ENCODE peak calls at places on chromosome 19, in five cellular contexts. Y is AG09309, N is spleen, X is left lung, A is neural progenitor cell. Z is an unnamed sample.

GRCh38 chr19:409515-410242 is 732 bp upstream of the C2CD4C start:
- DNase-seq in Y (no peak), A (no peak), N (peak; percentile 58), X (no peak), Z (peak; percentile 45)

GRCh38 chr19:6481541-6482342 is at the start of gene DENND1C:
- DNase-seq in A (peak; percentile 70), X (peak; percentile 64), Y (no peak), N (peak; percentile 95), Z (no peak)

GRCh38 chr19:53982056-53982455 is 9.4 kb upstream of the CACNG6 start:
- DNase-seq in A (peak; percentile 65), Y (no peak), N (no peak), X (no peak), Z (no peak)

GRCh38 chr19:38676023-38676877 is 28.8 kb downstream of the ACTN4 start:
- DNase-seq in Y (no peak), N (peak; percentile 80), A (no peak), X (no peak), Z (no peak)

GRCh38 chr19:821976-822773 is 420 bp upstream of the PLPPR3 start:
- DNase-seq in A (peak; percentile 92), Y (no peak), N (no peak), X (no peak), Z (no peak)

GRCh38 chr19:7482584-7483439 is 6.0 kb downstream of the PEX11G start:
- DNase-seq in N (no peak), X (peak; percentile 52), A (peak; percentile 65), Y (no peak), Z (no peak)

GRCh38 chr19:45051929-45052579 is 13.2 kb downstream of the CLASRP start:
- DNase-seq in A (no peak), N (peak; percentile 84), Y (no peak), X (no peak), Z (no peak)

GRCh38 chr19:52566588-52566987 is 3.5 kb upstream of the ZNF701 start:
- DNase-seq in X (no peak), A (no peak), Y (no peak), N (no peak), Z (no peak)

GRCh38 chr19:51599084-51599483 is 28.0 kb downstream of the ZNF175 start:
- DNase-seq in Y (no peak), N (no peak), A (no peak), X (no peak), Z (no peak)

GRCh38 chr19:56312787-56313343 is 1.8 kb downstream of the ZSCAN5A start:
- DNase-seq in A (no peak), X (no peak), N (no peak), Y (no peak), Z (no peak)

GRCh38 chr19:45474941-45475516 is 7.2 kb downstream of the FOSB start:
- DNase-seq in X (no peak), N (no peak), Y (no peak), A (no peak), Z (no peak)

GRCh38 chr19:27793128-27793643 is 1419.8 kb downstream of the UQCRFS1 start:
- DNase-seq in Y (peak; percentile 41), X (peak; percentile 88), A (peak; percentile 90), N (peak; percentile 90), Z (peak; percentile 34)

GRCh38 chr19:10000171-10000826 is 10.0 kb downstream of the COL5A3 start:
- DNase-seq in Y (no peak), N (no peak), A (peak; percentile 86), X (peak; percentile 59), Z (peak; percentile 89)

GRCh38 chr19:53549354-53549753 is 11.4 kb downstream of the ZNF331 start:
- DNase-seq in X (no peak), N (no peak), A (no peak), Y (peak; percentile 81), Z (no peak)

GRCh38 chr19:29012457-29012856 is 200.5 kb downstream of the UQCRFS1 start:
- DNase-seq in A (peak; percentile 44), N (no peak), Y (no peak), X (no peak), Z (no peak)

GRCh38 chr19:741506-742131 is 9.3 kb upstream of the MISP start:
- DNase-seq in Y (no peak), N (no peak), X (no peak), A (peak; percentile 70), Z (no peak)

GRCh38 chr19:53521373-53522202 is 16.4 kb upstream of the ZNF331 start:
- DNase-seq in A (no peak), N (no peak), Y (no peak), X (no peak), Z (no peak)

GRCh38 chr19:8512115-8512967 is 1.6 kb downstream of the ZNF414 start:
- DNase-seq in X (no peak), N (no peak), A (peak; percentile 33), Y (no peak), Z (no peak)

GRCh38 chr19:43606569-43607229 is 5.2 kb upstream of the SRRM5 start:
- DNase-seq in A (no peak), Y (no peak), X (no peak), N (no peak), Z (no peak)

GRCh38 chr19:42477117-42477516 is 34.4 kb upstream of the CXCL17 start:
- DNase-seq in X (no peak), N (no peak), Y (no peak), A (no peak), Z (no peak)

GRCh38 chr19:6772028-6772865 is at the start of gene VAV1:
- DNase-seq in X (peak; percentile 83), A (no peak), Y (no peak), N (peak; percentile 97), Z (no peak)

GRCh38 chr19:3138268-3138667 is 2.4 kb downstream of the GNA15 start:
- DNase-seq in X (no peak), Y (no peak), N (no peak), A (no peak), Z (no peak)

GRCh38 chr19:51784922-51785690 is 9.9 kb upstream of the FPR3 start:
- DNase-seq in N (no peak), Y (peak; percentile 86), A (no peak), X (peak; percentile 79), Z (no peak)

GRCh38 chr19:3111586-3112247 is 17.6 kb downstream of the GNA11 start:
- DNase-seq in N (no peak), A (no peak), Y (no peak), X (no peak), Z (no peak)

DNA sequence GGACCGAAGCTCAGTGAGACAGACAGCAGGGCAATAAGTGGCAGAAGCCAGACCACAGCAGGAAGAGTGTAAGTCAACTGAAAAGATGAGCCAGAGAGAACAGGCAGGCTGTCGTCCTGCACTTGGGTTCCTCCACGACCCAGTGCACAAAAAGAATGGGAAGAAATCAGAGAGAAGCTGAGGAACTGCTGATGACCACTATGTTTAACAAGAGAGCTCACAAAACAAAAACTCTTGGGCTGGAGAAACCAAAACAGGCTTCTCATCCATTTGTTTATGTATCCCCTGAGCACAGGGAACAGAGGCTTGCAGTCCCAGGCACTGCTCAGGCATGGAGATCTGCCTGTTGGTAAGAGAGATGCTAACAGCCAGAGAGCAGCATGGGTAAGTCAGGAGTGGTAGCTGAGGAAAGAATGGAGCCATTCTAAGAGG is 14.0 kb downstream of the AKAP8L start:
- DNase-seq in X (no peak), N (no peak), A (no peak), Y (no peak), Z (no peak)
- TF ChIP-seq CTCF in X (no peak), N (no peak), A (no peak), Y (no peak), Z (no peak)

DNA sequence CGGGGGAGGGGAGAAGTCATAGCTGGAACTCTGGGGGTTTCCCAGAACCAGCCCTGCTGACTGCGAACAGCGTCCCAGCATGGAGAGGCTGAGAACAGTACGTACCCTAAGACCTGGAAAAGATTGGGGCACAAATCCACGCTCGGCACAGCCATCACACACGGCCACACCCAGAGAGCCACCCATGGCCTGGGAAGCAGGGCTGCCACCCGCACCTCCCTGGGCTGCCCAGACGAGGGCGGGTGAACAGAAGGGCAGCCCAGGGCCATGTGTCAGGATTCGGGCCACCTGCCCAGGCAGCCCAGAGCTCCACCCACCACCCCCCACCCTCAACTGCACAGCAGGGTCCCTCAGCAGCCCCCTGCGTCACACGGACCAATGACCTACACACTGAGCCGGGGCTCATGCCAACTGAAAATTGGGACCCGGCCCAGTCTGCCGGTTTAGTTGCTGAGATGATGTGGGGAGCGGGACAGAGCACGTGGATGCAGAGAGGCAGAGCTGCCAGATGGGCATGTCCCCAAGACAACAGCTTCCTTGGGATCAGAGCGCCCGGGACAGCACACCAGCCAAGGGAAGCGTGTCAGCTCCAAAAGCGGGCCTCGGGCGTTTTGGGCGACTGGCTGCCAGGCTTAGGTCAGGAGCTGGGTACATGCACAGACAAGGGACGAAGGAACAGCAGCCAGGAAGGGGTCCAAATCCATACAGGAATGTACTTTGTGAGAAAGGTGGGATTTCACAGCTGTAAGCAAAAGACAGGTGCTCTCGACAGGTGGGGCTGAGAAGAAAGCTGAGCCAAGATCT is 8.4 kb downstream of the UBXN6 start:
- DNase-seq in X (no peak), A (no peak), Y (no peak), N (no peak), Z (no peak)
- TF ChIP-seq CTCF in X (no peak), A (no peak), Y (no peak), N (no peak), Z (no peak)

GRCh38 chr19:41226053-41226873 is 7.2 kb downstream of the AXL start:
- DNase-seq in X (peak; percentile 59), A (peak; percentile 75), N (no peak), Y (peak; percentile 67), Z (no peak)
- TF ChIP-seq CTCF in X (no peak), A (peak; percentile 30), N (no peak), Y (no peak), Z (no peak)

GRCh38 chr19:21396893-21397572 is at the start of gene ZNF493:
- DNase-seq in X (peak; percentile 94), N (peak; percentile 94), Y (peak; percentile 81), A (peak; percentile 97), Z (peak; percentile 22)

GRCh38 chr19:21398851-21399250 is 1.9 kb downstream of the ZNF493 start:
- DNase-seq in A (no peak), X (no peak), Y (peak; percentile 4), N (no peak), Z (no peak)

GRCh38 chr19:21396121-21396520 is 812 bp upstream of the ZNF493 start:
- DNase-seq in X (no peak), Y (no peak), A (no peak), N (no peak), Z (no peak)
- TF ChIP-seq CTCF in X (no peak), Y (no peak), A (no peak), N (no peak), Z (no peak)

GRCh38 chr19:19663292-19664120 is at the start of gene ATP13A1:
- DNase-seq in A (peak; percentile 97), N (peak; percentile 100), X (peak; percentile 98), Y (peak; percentile 83), Z (peak; percentile 56)
- TF ChIP-seq CTCF in A (peak; percentile 38), N (no peak), X (peak; percentile 15), Y (no peak), Z (no peak)

DNA sequence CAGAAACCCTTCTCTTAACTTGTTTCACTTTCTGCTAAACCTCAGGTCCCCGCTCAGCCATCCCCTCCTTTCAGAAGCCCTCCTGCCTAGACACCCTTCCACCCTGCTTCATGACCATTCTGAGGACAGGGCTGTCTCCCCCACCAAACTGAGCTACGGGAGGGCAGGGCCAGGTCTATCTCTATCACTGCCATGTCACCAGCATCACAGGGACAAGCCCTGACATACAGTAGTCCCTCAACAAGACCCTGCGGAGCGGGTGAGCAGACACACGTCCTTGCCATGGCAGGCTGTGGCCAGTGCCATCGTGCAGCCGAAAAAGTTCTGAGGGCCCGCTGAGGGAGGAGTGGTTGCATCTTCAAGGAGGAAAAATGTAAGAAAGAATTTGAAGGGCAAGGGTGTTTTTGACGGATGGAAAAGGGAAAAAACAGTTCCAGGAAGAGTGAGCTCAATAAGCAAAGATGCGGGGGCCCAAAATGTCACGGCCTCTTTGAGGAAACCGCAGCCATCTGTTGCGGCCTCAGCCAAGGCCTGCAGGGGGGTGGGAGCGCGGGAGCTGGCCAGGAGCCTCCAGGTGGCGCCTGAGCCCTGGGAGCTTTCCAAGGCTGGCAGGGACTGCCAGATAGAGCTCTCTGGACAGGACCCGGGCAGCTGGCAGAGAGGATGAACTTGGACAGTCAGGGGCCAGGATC is 8.1 kb downstream of the PTGIR start:
- DNase-seq in N (peak; percentile 77), Y (no peak), X (no peak), A (peak; percentile 83), Z (peak; percentile 78)
- TF ChIP-seq CTCF in N (no peak), Y (peak; percentile 57), X (no peak), A (peak; percentile 73), Z (peak; percentile 55)